ENCODE peak calls at places on chromosome 22, in ten cellular contexts. One of them, this sample, is unnamed.

GRCh38 chr22:25800766-25801165 is 58.8 kb downstream of the MYO18B start:
- DNase-seq in IMR-90: no peak
- DNase-seq in tibial nerve: no peak
- DNase-seq in GM12891: no peak
- DNase-seq in endothelial cell of umbilical vein: no peak
- DNase-seq in transverse colon: no peak
- DNase-seq in sigmoid colon: no peak
- DNase-seq in stomach: no peak
- DNase-seq in A549: no peak
- DNase-seq in lower leg skin: no peak
- DNase-seq in this sample: no peak

GRCh38 chr22:30426395-30427353 is 1.1 kb downstream of the MTFP1 start:
- DNase-seq in IMR-90: peak; percentile 59
- DNase-seq in tibial nerve: peak; percentile 46
- DNase-seq in GM12891: peak; percentile 80
- DNase-seq in endothelial cell of umbilical vein: peak; percentile 90
- DNase-seq in transverse colon: peak; percentile 94
- DNase-seq in sigmoid colon: peak; percentile 84
- DNase-seq in stomach: peak; percentile 92
- DNase-seq in A549: peak; percentile 71
- DNase-seq in lower leg skin: peak; percentile 95
- DNase-seq in this sample: peak; percentile 80

GRCh38 chr22:41048791-41049717 is 43.3 kb upstream of the EP300 start:
- DNase-seq in IMR-90: peak; percentile 80
- DNase-seq in tibial nerve: peak; percentile 51
- DNase-seq in GM12891: no peak
- DNase-seq in endothelial cell of umbilical vein: peak; percentile 73
- DNase-seq in transverse colon: peak; percentile 56
- DNase-seq in sigmoid colon: peak; percentile 89
- DNase-seq in stomach: peak; percentile 34
- DNase-seq in A549: no peak
- DNase-seq in lower leg skin: peak; percentile 91
- DNase-seq in this sample: no peak

GRCh38 chr22:26826431-26826935 is 169.1 kb downstream of the MIAT start:
- DNase-seq in IMR-90: no peak
- DNase-seq in tibial nerve: no peak
- DNase-seq in GM12891: no peak
- DNase-seq in endothelial cell of umbilical vein: no peak
- DNase-seq in transverse colon: no peak
- DNase-seq in sigmoid colon: no peak
- DNase-seq in stomach: no peak
- DNase-seq in A549: no peak
- DNase-seq in lower leg skin: no peak
- DNase-seq in this sample: no peak

GRCh38 chr22:49411236-49411635 is 416.4 kb downstream of the BRD1 start:
- DNase-seq in IMR-90: no peak
- DNase-seq in tibial nerve: no peak
- DNase-seq in GM12891: no peak
- DNase-seq in endothelial cell of umbilical vein: no peak
- DNase-seq in transverse colon: no peak
- DNase-seq in sigmoid colon: no peak
- DNase-seq in stomach: no peak
- DNase-seq in A549: no peak
- DNase-seq in lower leg skin: peak; percentile 31
- DNase-seq in this sample: no peak

GRCh38 chr22:31926969-31927368 is 17.4 kb upstream of the YWHAH start:
- DNase-seq in IMR-90: no peak
- DNase-seq in tibial nerve: no peak
- DNase-seq in GM12891: peak; percentile 35
- DNase-seq in endothelial cell of umbilical vein: no peak
- DNase-seq in transverse colon: no peak
- DNase-seq in sigmoid colon: no peak
- DNase-seq in stomach: no peak
- DNase-seq in A549: no peak
- DNase-seq in lower leg skin: no peak
- DNase-seq in this sample: no peak

GRCh38 chr22:42670921-42671709 is 21.9 kb upstream of the CYB5R3 start:
- DNase-seq in IMR-90: no peak
- DNase-seq in tibial nerve: no peak
- DNase-seq in GM12891: no peak
- DNase-seq in endothelial cell of umbilical vein: peak; percentile 66
- DNase-seq in transverse colon: peak; percentile 22
- DNase-seq in sigmoid colon: no peak
- DNase-seq in stomach: no peak
- DNase-seq in A549: no peak
- DNase-seq in lower leg skin: no peak
- DNase-seq in this sample: no peak

GRCh38 chr22:35631597-35631996 is 14.5 kb upstream of the MB start:
- DNase-seq in IMR-90: no peak
- DNase-seq in tibial nerve: no peak
- DNase-seq in GM12891: peak; percentile 37
- DNase-seq in endothelial cell of umbilical vein: peak; percentile 23
- DNase-seq in transverse colon: peak; percentile 73
- DNase-seq in sigmoid colon: peak; percentile 65
- DNase-seq in stomach: peak; percentile 59
- DNase-seq in A549: peak; percentile 40
- DNase-seq in lower leg skin: no peak
- DNase-seq in this sample: peak; percentile 72

GRCh38 chr22:43343262-43343988 is at the start of gene SCUBE1:
- DNase-seq in IMR-90: no peak
- DNase-seq in tibial nerve: peak; percentile 56
- DNase-seq in GM12891: peak; percentile 81
- DNase-seq in endothelial cell of umbilical vein: peak; percentile 31
- DNase-seq in transverse colon: peak; percentile 52
- DNase-seq in sigmoid colon: no peak
- DNase-seq in stomach: peak; percentile 63
- DNase-seq in A549: peak; percentile 64
- DNase-seq in lower leg skin: no peak
- DNase-seq in this sample: no peak

GRCh38 chr22:32803020-32803758 is 1.7 kb downstream of the TIMP3 start:
- DNase-seq in IMR-90: peak; percentile 70
- DNase-seq in tibial nerve: no peak
- DNase-seq in GM12891: no peak
- DNase-seq in endothelial cell of umbilical vein: no peak
- DNase-seq in transverse colon: no peak
- DNase-seq in sigmoid colon: peak; percentile 72
- DNase-seq in stomach: no peak
- DNase-seq in A549: no peak
- DNase-seq in lower leg skin: no peak
- DNase-seq in this sample: peak; percentile 16

DNA sequence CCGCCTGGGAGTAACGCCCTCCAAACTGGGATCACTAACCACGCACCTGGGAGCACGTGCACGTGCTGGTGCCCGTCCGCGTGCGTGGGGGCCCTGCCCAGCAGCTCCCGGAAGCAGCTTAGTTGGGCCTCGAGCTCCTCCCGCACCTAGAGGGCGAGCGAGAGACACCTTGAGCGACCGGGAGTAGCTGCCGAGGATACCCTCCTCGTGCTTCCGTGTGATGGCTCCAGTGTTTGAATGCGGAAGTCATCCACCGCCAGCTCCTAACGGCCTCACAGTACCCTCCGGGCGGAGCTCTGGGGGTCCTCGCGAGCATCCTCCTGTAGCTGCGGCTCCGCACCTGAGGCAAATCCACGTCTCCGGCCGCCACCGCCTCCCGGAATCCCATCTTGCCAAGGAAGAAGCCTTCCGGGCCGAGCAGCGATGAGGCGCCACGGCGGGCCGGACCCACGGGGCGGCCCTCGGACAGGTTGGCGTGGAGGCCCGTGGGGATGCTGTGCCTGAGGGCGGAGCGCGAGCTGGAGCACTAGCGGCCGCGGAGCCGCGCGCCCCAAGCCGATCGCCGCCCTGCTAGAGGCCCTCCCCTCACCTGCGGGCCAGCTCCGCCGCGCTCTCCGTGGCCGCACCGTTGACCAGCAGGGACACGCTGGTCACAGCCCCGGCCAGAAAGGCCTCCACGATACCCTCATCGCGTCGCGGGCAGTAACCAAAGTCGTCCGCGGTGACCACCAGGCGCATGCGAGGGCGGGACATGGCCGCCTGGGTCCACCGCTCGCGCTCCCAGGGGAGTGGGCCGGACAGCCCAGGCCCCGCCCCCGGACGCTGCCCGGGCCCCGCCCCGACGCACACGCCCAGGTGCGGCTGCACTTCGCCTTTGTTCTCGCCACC is at the start of gene YDJC:
- DNase-seq in IMR-90: peak; percentile 88
- DNase-seq in tibial nerve: peak; percentile 85
- DNase-seq in GM12891: peak; percentile 92
- DNase-seq in endothelial cell of umbilical vein: peak; percentile 92
- DNase-seq in transverse colon: peak; percentile 97
- DNase-seq in sigmoid colon: peak; percentile 94
- DNase-seq in stomach: peak; percentile 96
- DNase-seq in A549: peak; percentile 76
- DNase-seq in lower leg skin: peak; percentile 98
- DNase-seq in this sample: peak; percentile 96
- TF ChIP-seq POLR2A in IMR-90: peak; percentile 73
- TF ChIP-seq POLR2A in tibial nerve: peak; percentile 12
- TF ChIP-seq POLR2A in GM12891: peak; percentile 76
- TF ChIP-seq POLR2A in endothelial cell of umbilical vein: peak; percentile 69
- TF ChIP-seq POLR2A in transverse colon: peak; percentile 77
- TF ChIP-seq POLR2A in sigmoid colon: no peak
- TF ChIP-seq POLR2A in stomach: no peak
- TF ChIP-seq POLR2A in A549: peak; percentile 79
- TF ChIP-seq POLR2A in lower leg skin: no peak
- TF ChIP-seq POLR2A in this sample: peak; percentile 83

GRCh38 chr22:20573176-20573829 is 65.9 kb downstream of the MED15 start:
- DNase-seq in IMR-90: peak; percentile 50
- DNase-seq in tibial nerve: no peak
- DNase-seq in GM12891: no peak
- DNase-seq in endothelial cell of umbilical vein: no peak
- DNase-seq in transverse colon: no peak
- DNase-seq in sigmoid colon: no peak
- DNase-seq in stomach: no peak
- DNase-seq in A549: no peak
- DNase-seq in lower leg skin: no peak
- DNase-seq in this sample: no peak

GRCh38 chr22:20573830-20574615 is 66.6 kb downstream of the MED15 start:
- DNase-seq in IMR-90: no peak
- DNase-seq in tibial nerve: no peak
- DNase-seq in GM12891: no peak
- DNase-seq in endothelial cell of umbilical vein: no peak
- DNase-seq in transverse colon: no peak
- DNase-seq in sigmoid colon: no peak
- DNase-seq in stomach: no peak
- DNase-seq in A549: no peak
- DNase-seq in lower leg skin: no peak
- DNase-seq in this sample: no peak

GRCh38 chr22:20576445-20576816 is 69.0 kb downstream of the MED15 start:
- DNase-seq in IMR-90: no peak
- DNase-seq in tibial nerve: no peak
- DNase-seq in GM12891: no peak
- DNase-seq in endothelial cell of umbilical vein: no peak
- DNase-seq in transverse colon: no peak
- DNase-seq in sigmoid colon: no peak
- DNase-seq in stomach: no peak
- DNase-seq in A549: no peak
- DNase-seq in lower leg skin: no peak
- DNase-seq in this sample: no peak

GRCh38 chr22:20575724-20576444 is 68.5 kb downstream of the MED15 start:
- DNase-seq in IMR-90: no peak
- DNase-seq in tibial nerve: no peak
- DNase-seq in GM12891: no peak
- DNase-seq in endothelial cell of umbilical vein: no peak
- DNase-seq in transverse colon: no peak
- DNase-seq in sigmoid colon: no peak
- DNase-seq in stomach: no peak
- DNase-seq in A549: no peak
- DNase-seq in lower leg skin: no peak
- DNase-seq in this sample: no peak

GRCh38 chr22:20574920-20575353 is 67.5 kb downstream of the MED15 start:
- DNase-seq in IMR-90: no peak
- DNase-seq in tibial nerve: no peak
- DNase-seq in GM12891: no peak
- DNase-seq in endothelial cell of umbilical vein: no peak
- DNase-seq in transverse colon: peak; percentile 48
- DNase-seq in sigmoid colon: no peak
- DNase-seq in stomach: no peak
- DNase-seq in A549: no peak
- DNase-seq in lower leg skin: no peak
- DNase-seq in this sample: no peak
- TF ChIP-seq POLR2A in IMR-90: no peak
- TF ChIP-seq POLR2A in tibial nerve: no peak
- TF ChIP-seq POLR2A in GM12891: no peak
- TF ChIP-seq POLR2A in endothelial cell of umbilical vein: no peak
- TF ChIP-seq POLR2A in transverse colon: no peak
- TF ChIP-seq POLR2A in sigmoid colon: no peak
- TF ChIP-seq POLR2A in stomach: no peak
- TF ChIP-seq POLR2A in A549: no peak
- TF ChIP-seq POLR2A in lower leg skin: no peak
- TF ChIP-seq POLR2A in this sample: no peak

DNA sequence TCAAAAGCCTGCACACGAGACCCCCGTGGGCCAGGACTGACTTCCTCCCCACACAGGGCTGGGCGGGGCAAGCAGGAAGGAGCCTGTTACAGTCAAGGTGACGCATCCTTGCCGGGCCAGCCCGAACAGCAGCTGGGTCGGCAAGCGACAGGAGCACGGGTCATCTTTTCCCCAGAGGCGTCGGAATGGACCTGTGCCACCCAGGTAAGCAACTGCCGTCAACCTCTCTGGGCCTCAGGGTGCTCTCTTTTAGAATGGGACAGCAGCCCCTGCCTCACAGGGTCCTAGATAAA is at the start of gene CYTH4:
- DNase-seq in IMR-90: no peak
- DNase-seq in tibial nerve: no peak
- DNase-seq in GM12891: peak; percentile 61
- DNase-seq in endothelial cell of umbilical vein: peak; percentile 28
- DNase-seq in transverse colon: peak; percentile 80
- DNase-seq in sigmoid colon: peak; percentile 80
- DNase-seq in stomach: peak; percentile 70
- DNase-seq in A549: no peak
- DNase-seq in lower leg skin: peak; percentile 91
- DNase-seq in this sample: peak; percentile 70
- TF ChIP-seq POLR2A in IMR-90: no peak
- TF ChIP-seq POLR2A in tibial nerve: no peak
- TF ChIP-seq POLR2A in GM12891: peak; percentile 29
- TF ChIP-seq POLR2A in endothelial cell of umbilical vein: no peak
- TF ChIP-seq POLR2A in transverse colon: peak; percentile 50
- TF ChIP-seq POLR2A in sigmoid colon: no peak
- TF ChIP-seq POLR2A in stomach: no peak
- TF ChIP-seq POLR2A in A549: no peak
- TF ChIP-seq POLR2A in lower leg skin: no peak
- TF ChIP-seq POLR2A in this sample: no peak

DNA sequence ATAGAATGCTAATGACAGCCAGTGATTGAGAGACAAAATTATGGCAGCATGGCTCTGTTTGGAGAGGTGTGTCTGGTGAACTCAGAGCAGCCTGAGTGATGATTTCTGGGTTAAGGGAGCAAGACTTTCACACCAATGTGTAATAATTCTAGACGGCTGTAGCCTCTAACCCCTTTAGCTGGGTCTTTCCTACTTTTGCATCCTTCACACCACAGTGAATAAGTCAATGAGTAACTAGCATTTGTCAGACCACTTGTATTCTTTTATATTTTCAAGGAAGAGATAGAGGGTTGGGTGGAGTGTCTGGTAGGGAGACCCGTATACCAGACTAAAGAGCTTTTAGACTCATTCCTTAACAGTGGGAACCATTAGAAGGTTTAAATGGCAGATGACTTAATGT is 50.4 kb downstream of the ATXN10 start:
- DNase-seq in IMR-90: no peak
- DNase-seq in tibial nerve: no peak
- DNase-seq in GM12891: no peak
- DNase-seq in endothelial cell of umbilical vein: no peak
- DNase-seq in transverse colon: no peak
- DNase-seq in sigmoid colon: no peak
- DNase-seq in stomach: no peak
- DNase-seq in A549: no peak
- DNase-seq in lower leg skin: no peak
- DNase-seq in this sample: no peak
- TF ChIP-seq POLR2A in IMR-90: no peak
- TF ChIP-seq POLR2A in tibial nerve: no peak
- TF ChIP-seq POLR2A in GM12891: no peak
- TF ChIP-seq POLR2A in endothelial cell of umbilical vein: no peak
- TF ChIP-seq POLR2A in transverse colon: no peak
- TF ChIP-seq POLR2A in sigmoid colon: no peak
- TF ChIP-seq POLR2A in stomach: no peak
- TF ChIP-seq POLR2A in A549: no peak
- TF ChIP-seq POLR2A in lower leg skin: no peak
- TF ChIP-seq POLR2A in this sample: no peak